ENCODE peak calls at places on chromosomes 2 and 18, in four cellular contexts. One of them, this sample, is unnamed.

GRCh38 chr2:239201531-239201876 is 199.3 kb downstream of the HDAC4 start:
- DNase-seq in brain pericyte: no peak
- DNase-seq in activated CD4-positive, alpha-beta T cell treated with anti-CD3 and anti-CD28 coated beads, Interleukin-2, amount 50 U/mL, for 24 hours: no peak
- DNase-seq in stimulated activated CD8-positive, alpha-beta memory T cell treated with anti-CD3 and anti-CD28 coated beads, Interleukin-15, amount 100 ng/mL, for 24 hours: no peak
- DNase-seq in this sample: no peak

GRCh38 chr2:37985333-37985732 is 60.2 kb downstream of the RMDN2 start:
- DNase-seq in brain pericyte: no peak
- DNase-seq in stimulated activated CD8-positive, alpha-beta memory T cell treated with anti-CD3 and anti-CD28 coated beads, Interleukin-15, amount 100 ng/mL, for 24 hours: no peak
- DNase-seq in activated CD4-positive, alpha-beta T cell treated with anti-CD3 and anti-CD28 coated beads, Interleukin-2, amount 50 U/mL, for 24 hours: no peak
- DNase-seq in this sample: peak

GRCh38 chr18:60684843-60685513 is 312.4 kb upstream of the MC4R start:
- DNase-seq in brain pericyte: peak
- DNase-seq in stimulated activated CD8-positive, alpha-beta memory T cell treated with anti-CD3 and anti-CD28 coated beads, Interleukin-15, amount 100 ng/mL, for 24 hours: no peak
- DNase-seq in activated CD4-positive, alpha-beta T cell treated with anti-CD3 and anti-CD28 coated beads, Interleukin-2, amount 50 U/mL, for 24 hours: no peak
- DNase-seq in this sample: peak

GRCh38 chr2:74226648-74227213 is 28.3 kb downstream of the MTHFD2 start:
- DNase-seq in brain pericyte: no peak
- DNase-seq in activated CD4-positive, alpha-beta T cell treated with anti-CD3 and anti-CD28 coated beads, Interleukin-2, amount 50 U/mL, for 24 hours: no peak
- DNase-seq in stimulated activated CD8-positive, alpha-beta memory T cell treated with anti-CD3 and anti-CD28 coated beads, Interleukin-15, amount 100 ng/mL, for 24 hours: no peak
- DNase-seq in this sample: no peak

GRCh38 chr2:12325806-12326205 is 390.9 kb upstream of the TRIB2 start:
- DNase-seq in brain pericyte: no peak
- DNase-seq in stimulated activated CD8-positive, alpha-beta memory T cell treated with anti-CD3 and anti-CD28 coated beads, Interleukin-15, amount 100 ng/mL, for 24 hours: no peak
- DNase-seq in activated CD4-positive, alpha-beta T cell treated with anti-CD3 and anti-CD28 coated beads, Interleukin-2, amount 50 U/mL, for 24 hours: no peak
- DNase-seq in this sample: peak

GRCh38 chr2:70442301-70443077 is 111.1 kb downstream of the TGFA start:
- DNase-seq in activated CD4-positive, alpha-beta T cell treated with anti-CD3 and anti-CD28 coated beads, Interleukin-2, amount 50 U/mL, for 24 hours: no peak
- DNase-seq in brain pericyte: no peak
- DNase-seq in stimulated activated CD8-positive, alpha-beta memory T cell treated with anti-CD3 and anti-CD28 coated beads, Interleukin-15, amount 100 ng/mL, for 24 hours: no peak
- DNase-seq in this sample: peak

GRCh38 chr18:66640431-66640830 is 36.5 kb upstream of the CDH19 start:
- DNase-seq in brain pericyte: no peak
- DNase-seq in stimulated activated CD8-positive, alpha-beta memory T cell treated with anti-CD3 and anti-CD28 coated beads, Interleukin-15, amount 100 ng/mL, for 24 hours: no peak
- DNase-seq in activated CD4-positive, alpha-beta T cell treated with anti-CD3 and anti-CD28 coated beads, Interleukin-2, amount 50 U/mL, for 24 hours: no peak
- DNase-seq in this sample: no peak

GRCh38 chr2:171404258-171404657 is 29.5 kb downstream of the METTL8 start:
- DNase-seq in brain pericyte: no peak
- DNase-seq in stimulated activated CD8-positive, alpha-beta memory T cell treated with anti-CD3 and anti-CD28 coated beads, Interleukin-15, amount 100 ng/mL, for 24 hours: no peak
- DNase-seq in activated CD4-positive, alpha-beta T cell treated with anti-CD3 and anti-CD28 coated beads, Interleukin-2, amount 50 U/mL, for 24 hours: no peak
- DNase-seq in this sample: peak

GRCh38 chr2:156907806-156908205 is 349.7 kb upstream of the GALNT5 start:
- DNase-seq in stimulated activated CD8-positive, alpha-beta memory T cell treated with anti-CD3 and anti-CD28 coated beads, Interleukin-15, amount 100 ng/mL, for 24 hours: no peak
- DNase-seq in brain pericyte: peak
- DNase-seq in activated CD4-positive, alpha-beta T cell treated with anti-CD3 and anti-CD28 coated beads, Interleukin-2, amount 50 U/mL, for 24 hours: no peak
- DNase-seq in this sample: no peak

GRCh38 chr2:120731175-120731574 is 4.5 kb upstream of the GLI2 start:
- DNase-seq in brain pericyte: no peak
- DNase-seq in stimulated activated CD8-positive, alpha-beta memory T cell treated with anti-CD3 and anti-CD28 coated beads, Interleukin-15, amount 100 ng/mL, for 24 hours: no peak
- DNase-seq in activated CD4-positive, alpha-beta T cell treated with anti-CD3 and anti-CD28 coated beads, Interleukin-2, amount 50 U/mL, for 24 hours: no peak
- DNase-seq in this sample: no peak

GRCh38 chr2:215105607-215106354 is 32.6 kb downstream of the ABCA12 start:
- DNase-seq in activated CD4-positive, alpha-beta T cell treated with anti-CD3 and anti-CD28 coated beads, Interleukin-2, amount 50 U/mL, for 24 hours: no peak
- DNase-seq in brain pericyte: no peak
- DNase-seq in stimulated activated CD8-positive, alpha-beta memory T cell treated with anti-CD3 and anti-CD28 coated beads, Interleukin-15, amount 100 ng/mL, for 24 hours: no peak
- DNase-seq in this sample: peak

GRCh38 chr18:79754022-79754761 is 43.5 kb upstream of the KCNG2 start:
- DNase-seq in stimulated activated CD8-positive, alpha-beta memory T cell treated with anti-CD3 and anti-CD28 coated beads, Interleukin-15, amount 100 ng/mL, for 24 hours: no peak
- DNase-seq in activated CD4-positive, alpha-beta T cell treated with anti-CD3 and anti-CD28 coated beads, Interleukin-2, amount 50 U/mL, for 24 hours: no peak
- DNase-seq in brain pericyte: no peak
- DNase-seq in this sample: no peak

GRCh38 chr18:36934884-36935283 is 106.0 kb downstream of the KIAA1328 start:
- DNase-seq in activated CD4-positive, alpha-beta T cell treated with anti-CD3 and anti-CD28 coated beads, Interleukin-2, amount 50 U/mL, for 24 hours: no peak
- DNase-seq in stimulated activated CD8-positive, alpha-beta memory T cell treated with anti-CD3 and anti-CD28 coated beads, Interleukin-15, amount 100 ng/mL, for 24 hours: no peak
- DNase-seq in brain pericyte: no peak
- DNase-seq in this sample: peak

GRCh38 chr2:32564417-32565035 is 63.3 kb upstream of the TTC27 start:
- DNase-seq in stimulated activated CD8-positive, alpha-beta memory T cell treated with anti-CD3 and anti-CD28 coated beads, Interleukin-15, amount 100 ng/mL, for 24 hours: no peak
- DNase-seq in brain pericyte: no peak
- DNase-seq in activated CD4-positive, alpha-beta T cell treated with anti-CD3 and anti-CD28 coated beads, Interleukin-2, amount 50 U/mL, for 24 hours: no peak
- DNase-seq in this sample: no peak

GRCh38 chr2:175309799-175310198 is 128.3 kb upstream of the ATP5MC3 start:
- DNase-seq in activated CD4-positive, alpha-beta T cell treated with anti-CD3 and anti-CD28 coated beads, Interleukin-2, amount 50 U/mL, for 24 hours: no peak
- DNase-seq in stimulated activated CD8-positive, alpha-beta memory T cell treated with anti-CD3 and anti-CD28 coated beads, Interleukin-15, amount 100 ng/mL, for 24 hours: no peak
- DNase-seq in brain pericyte: no peak
- DNase-seq in this sample: peak

GRCh38 chr2:85330839-85331636 is 3.2 kb upstream of the TGOLN2 start:
- DNase-seq in activated CD4-positive, alpha-beta T cell treated with anti-CD3 and anti-CD28 coated beads, Interleukin-2, amount 50 U/mL, for 24 hours: no peak
- DNase-seq in brain pericyte: no peak
- DNase-seq in stimulated activated CD8-positive, alpha-beta memory T cell treated with anti-CD3 and anti-CD28 coated beads, Interleukin-15, amount 100 ng/mL, for 24 hours: no peak
- DNase-seq in this sample: no peak

GRCh38 chr2:142223309-142223708 is 92.5 kb upstream of the LRP1B start:
- DNase-seq in brain pericyte: no peak
- DNase-seq in stimulated activated CD8-positive, alpha-beta memory T cell treated with anti-CD3 and anti-CD28 coated beads, Interleukin-15, amount 100 ng/mL, for 24 hours: no peak
- DNase-seq in activated CD4-positive, alpha-beta T cell treated with anti-CD3 and anti-CD28 coated beads, Interleukin-2, amount 50 U/mL, for 24 hours: no peak
- DNase-seq in this sample: no peak

GRCh38 chr2:107215764-107216398 is 329.9 kb upstream of the ST6GAL2 start:
- DNase-seq in activated CD4-positive, alpha-beta T cell treated with anti-CD3 and anti-CD28 coated beads, Interleukin-2, amount 50 U/mL, for 24 hours: no peak
- DNase-seq in brain pericyte: no peak
- DNase-seq in stimulated activated CD8-positive, alpha-beta memory T cell treated with anti-CD3 and anti-CD28 coated beads, Interleukin-15, amount 100 ng/mL, for 24 hours: no peak
- DNase-seq in this sample: no peak

GRCh38 chr2:240702640-240703011 is 11.0 kb downstream of the AQP12A start:
- DNase-seq in stimulated activated CD8-positive, alpha-beta memory T cell treated with anti-CD3 and anti-CD28 coated beads, Interleukin-15, amount 100 ng/mL, for 24 hours: no peak
- DNase-seq in brain pericyte: no peak
- DNase-seq in activated CD4-positive, alpha-beta T cell treated with anti-CD3 and anti-CD28 coated beads, Interleukin-2, amount 50 U/mL, for 24 hours: no peak
- DNase-seq in this sample: no peak